ENCODE peak calls at places on chromosomes 5 and 9, in five cellular contexts. T, Y, S, F and U are unnamed samples.

GRCh38 chr9:135159801-135160200 is 72.3 kb downstream of the OLFM1 start:
- DNase-seq in S (no peak), T (no peak), F (no peak), Y (no peak), U (no peak)

GRCh38 chr5:178469975-178470692 is 120.1 kb downstream of the COL23A1 start:
- DNase-seq in F (no peak), S (no peak), Y (no peak), T (peak), U (no peak)

GRCh38 chr5:58502032-58502431 is 10.8 kb downstream of the GAPT start:
- DNase-seq in S (no peak), Y (no peak), T (no peak), F (no peak), U (no peak)

GRCh38 chr5:15966066-15966640 is 213.4 kb downstream of the MARCHF11 start:
- DNase-seq in T (no peak), F (no peak), Y (no peak), S (no peak), U (no peak)

GRCh38 chr5:37979559-37979958 is 139.7 kb upstream of the GDNF start:
- DNase-seq in F (no peak), T (no peak), S (no peak), Y (no peak), U (no peak)

GRCh38 chr5:116076496-116076895 is 8.3 kb upstream of the COMMD10 start:
- DNase-seq in S (no peak), T (no peak), F (no peak), Y (no peak), U (no peak)

GRCh38 chr5:1298723-1299510 is 4.0 kb upstream of the TERT start:
- DNase-seq in F (no peak), T (peak), S (peak), Y (no peak), U (no peak)

GRCh38 chr5:32519508-32519907 is 65.8 kb upstream of the SUB1 start:
- DNase-seq in T (no peak), S (no peak), F (no peak), Y (no peak), U (no peak)

GRCh38 chr5:176319827-176320554 is 41.6 kb downstream of the KIAA1191 start:
- DNase-seq in T (no peak), F (no peak), S (no peak), Y (peak), U (no peak)

GRCh38 chr5:177131352-177131710 is 2.2 kb upstream of the NSD1 start:
- DNase-seq in S (peak), Y (no peak), F (no peak), T (no peak), U (no peak)

GRCh38 chr9:68619636-68620035 is 79.0 kb upstream of the TMEM252 start:
- DNase-seq in Y (no peak), S (no peak), F (no peak), T (no peak), U (no peak)

GRCh38 chr5:16888694-16889124 is 47.4 kb downstream of the MYO10 start:
- DNase-seq in S (no peak), Y (no peak), F (no peak), T (no peak), U (no peak)

GRCh38 chr5:90644132-90644531 is 85.5 kb downstream of the ADGRV1 start:
- DNase-seq in T (no peak), Y (no peak), F (no peak), S (no peak), U (no peak)

GRCh38 chr9:132401791-132402190 is 4.8 kb downstream of the TTF1 start:
- DNase-seq in S (no peak), F (no peak), T (no peak), Y (no peak), U (no peak)

GRCh38 chr5:124180523-124181461 is 565.6 kb downstream of the ZNF608 start:
- DNase-seq in S (no peak), Y (no peak), T (no peak), F (no peak), U (no peak)

GRCh38 chr5:141713616-141714309 is 31.7 kb upstream of the ARAP3 start:
- DNase-seq in S (no peak), T (no peak), F (no peak), Y (no peak), U (no peak)

GRCh38 chr9:98899399-98900056 is 44.2 kb upstream of the COL15A1 start:
- DNase-seq in F (peak), S (no peak), Y (no peak), T (no peak), U (no peak)
- H3K4me3 ChIP-seq in F (no peak), S (no peak), Y (no peak), T (no peak), U (no peak)

GRCh38 chr9:36190388-36191289 is at the start of gene CLTA:
- DNase-seq in F (peak), S (peak), Y (peak), T (peak), U (peak)

GRCh38 chr9:36193049-36193448 is 2.3 kb downstream of the CLTA start:
- DNase-seq in F (no peak), S (no peak), Y (no peak), T (no peak), U (no peak)

GRCh38 chr9:36191290-36191645 is 547 bp downstream of the CLTA start:
- DNase-seq in F (peak), T (no peak), Y (no peak), S (no peak), U (no peak)

GRCh38 chr9:36191696-36192095 is 975 bp downstream of the CLTA start:
- DNase-seq in F (no peak), T (no peak), S (no peak), Y (no peak), U (no peak)

DNA sequence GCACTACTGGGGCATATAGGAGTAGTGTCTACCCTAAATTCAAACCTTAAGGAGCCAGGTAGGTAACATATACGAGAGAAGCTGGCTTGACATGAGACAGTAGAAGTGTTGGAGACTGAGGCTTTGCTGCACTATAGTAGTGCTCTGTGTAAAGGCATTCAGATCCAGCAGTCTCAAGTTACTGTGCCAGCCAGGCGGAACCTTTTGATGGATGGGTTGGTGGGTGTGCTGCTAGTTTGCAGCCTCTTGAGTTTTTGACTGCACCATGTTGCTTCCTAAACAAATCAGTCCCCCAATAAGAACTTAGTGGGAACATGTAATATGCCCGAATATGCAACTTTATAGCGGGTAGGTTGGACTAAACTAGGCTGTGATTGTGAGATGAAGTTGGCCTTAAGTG is 1.5 kb downstream of the CLTA start:
- DNase-seq in S (no peak), T (no peak), Y (no peak), F (no peak), U (no peak)
- TF ChIP-seq POLR2A in S (no peak), T (no peak), Y (no peak), F (no peak), U (no peak)

GRCh38 chr9:136729144-136729543 is 13.6 kb downstream of the LCN10 start:
- DNase-seq in F (no peak), Y (no peak), T (no peak), S (no peak), U (no peak)
- H3K4me3 ChIP-seq in F (no peak), Y (peak), T (peak), S (peak), U (peak)

GRCh38 chr5:88486466-88486865 is 217.8 kb upstream of the TMEM161B start:
- DNase-seq in Y (no peak), S (no peak), T (no peak), F (no peak), U (no peak)
- TF ChIP-seq POLR2A in Y (no peak), S (no peak), T (no peak), F (no peak), U (no peak)

GRCh38 chr9:21958833-21959232 is 35.4 kb downstream of the CDKN2A start:
- DNase-seq in S (no peak), Y (no peak), T (no peak), F (no peak), U (no peak)
- H3K4me3 ChIP-seq in S (no peak), Y (no peak), T (no peak), F (no peak), U (no peak)

GRCh38 chr5:36744041-36744677 is 132.4 kb upstream of the NIPBL start:
- DNase-seq in S (no peak), T (no peak), F (no peak), Y (no peak), U (no peak)
- TF ChIP-seq POLR2A in S (no peak), T (no peak), F (no peak), Y (no peak), U (no peak)

GRCh38 chr5:73233461-73234151 is 60.6 kb downstream of the TMEM174 start:
- DNase-seq in F (no peak), T (no peak), Y (no peak), S (no peak), U (no peak)
- H3K4me3 ChIP-seq in F (peak), T (peak), Y (no peak), S (peak), U (peak)

GRCh38 chr9:1875251-1875851 is 139.8 kb upstream of the SMARCA2 start:
- DNase-seq in S (no peak), F (no peak), T (no peak), Y (no peak), U (no peak)

GRCh38 chr9:1878817-1879216 is 136.3 kb upstream of the SMARCA2 start:
- DNase-seq in S (no peak), T (no peak), F (no peak), Y (no peak), U (no peak)

GRCh38 chr9:1877951-1878350 is 137.2 kb upstream of the SMARCA2 start:
- DNase-seq in F (no peak), S (no peak), T (no peak), Y (no peak), U (no peak)

GRCh38 chr9:1876891-1877496 is 138.2 kb upstream of the SMARCA2 start:
- DNase-seq in F (no peak), T (no peak), Y (no peak), S (no peak), U (no peak)

GRCh38 chr9:1875921-1876448 is 139.2 kb upstream of the SMARCA2 start:
- DNase-seq in T (no peak), Y (no peak), S (no peak), F (peak), U (no peak)
- TF ChIP-seq POLR2A in T (no peak), Y (no peak), S (no peak), F (no peak), U (no peak)

GRCh38 chr9:34124923-34125322 is 1.6 kb downstream of the DCAF12 start:
- DNase-seq in S (no peak), Y (no peak), F (no peak), T (no peak), U (no peak)
- H3K4me3 ChIP-seq in S (peak), Y (peak), F (peak), T (peak), U (peak)

DNA sequence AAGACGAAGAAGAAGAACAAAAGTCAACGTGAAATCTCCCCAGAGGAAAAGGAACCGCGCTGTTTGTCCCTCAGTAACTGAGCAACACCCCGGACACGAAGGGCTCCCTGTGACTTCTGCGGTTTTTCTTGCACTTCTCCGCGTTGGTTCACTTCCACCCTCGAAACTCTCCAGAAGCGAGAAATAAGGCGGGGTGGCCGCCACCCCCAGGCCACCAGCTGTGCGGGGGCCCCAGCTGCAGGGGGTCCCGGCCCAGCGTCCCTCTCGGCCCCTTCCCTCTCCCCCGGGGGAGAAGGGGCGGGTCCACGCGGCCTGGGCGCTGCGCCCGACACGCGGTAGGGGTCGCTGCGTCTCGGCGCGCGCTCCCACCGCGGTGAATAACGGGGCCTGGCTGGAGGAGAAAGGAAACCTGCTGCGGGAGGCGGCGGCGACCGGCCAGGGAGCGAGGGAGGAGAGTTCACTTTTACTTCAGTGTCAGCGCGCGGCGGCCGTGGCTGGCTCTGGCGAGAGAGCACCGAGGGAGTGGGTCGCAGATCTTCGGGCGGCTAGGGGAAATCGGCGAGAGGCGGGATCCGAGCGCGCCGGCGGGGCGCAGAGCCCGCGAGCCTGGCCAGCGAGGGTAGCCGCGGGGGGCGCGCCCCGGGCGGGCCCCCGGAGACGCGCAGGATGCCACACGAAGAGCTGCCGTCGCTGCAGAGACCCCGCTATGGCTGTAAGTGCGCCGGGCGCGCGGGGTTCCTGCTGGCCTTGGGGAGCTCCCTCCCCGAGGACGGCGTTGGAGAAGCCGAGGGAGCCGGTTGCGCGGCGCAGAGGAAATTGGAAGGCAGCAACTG is at the start of gene IQGAP2:
- DNase-seq in Y (peak), T (peak), S (peak), F (peak), U (peak)
- TF ChIP-seq POLR2A in Y (no peak), T (no peak), S (no peak), F (peak), U (peak)